ENCODE peak calls at places on chromosome 21, in ten cellular contexts. One of them, this sample, is unnamed.

GRCh38 chr21:38699048-38699447 is 106.7 kb upstream of the ETS2 start:
- DNase-seq in BE2C: no peak
- DNase-seq in hepatocyte: no peak
- DNase-seq in heart right ventricle: no peak
- DNase-seq in psoas muscle: no peak
- DNase-seq in aorta: no peak
- DNase-seq in pancreas: no peak
- DNase-seq in upper lobe of right lung: no peak
- DNase-seq in mucosa of descending colon: no peak
- DNase-seq in naive thymus-derived CD4-positive, alpha-beta T cell: no peak
- DNase-seq in this sample: no peak

GRCh38 chr21:26982767-26983166 is 15.9 kb upstream of the ADAMTS5 start:
- DNase-seq in aorta: no peak
- DNase-seq in heart right ventricle: no peak
- DNase-seq in upper lobe of right lung: no peak
- DNase-seq in mucosa of descending colon: no peak
- DNase-seq in psoas muscle: no peak
- DNase-seq in naive thymus-derived CD4-positive, alpha-beta T cell: no peak
- DNase-seq in BE2C: no peak
- DNase-seq in hepatocyte: no peak
- DNase-seq in pancreas: no peak
- DNase-seq in this sample: no peak

GRCh38 chr21:29219165-29219770 is 79.5 kb upstream of the BACH1 start:
- DNase-seq in naive thymus-derived CD4-positive, alpha-beta T cell: no peak
- DNase-seq in aorta: no peak
- DNase-seq in psoas muscle: no peak
- DNase-seq in pancreas: no peak
- DNase-seq in mucosa of descending colon: no peak
- DNase-seq in upper lobe of right lung: no peak
- DNase-seq in hepatocyte: no peak
- DNase-seq in heart right ventricle: no peak
- DNase-seq in BE2C: no peak
- DNase-seq in this sample: no peak

GRCh38 chr21:43667191-43667904 is 8.0 kb downstream of the RRP1B start:
- DNase-seq in mucosa of descending colon: no peak
- DNase-seq in BE2C: no peak
- DNase-seq in naive thymus-derived CD4-positive, alpha-beta T cell: no peak
- DNase-seq in upper lobe of right lung: no peak
- DNase-seq in heart right ventricle: no peak
- DNase-seq in pancreas: no peak
- DNase-seq in aorta: no peak
- DNase-seq in hepatocyte: no peak
- DNase-seq in psoas muscle: no peak
- DNase-seq in this sample: no peak

GRCh38 chr21:38054334-38054733 is 138.1 kb upstream of the KCNJ6 start:
- DNase-seq in aorta: no peak
- DNase-seq in heart right ventricle: no peak
- DNase-seq in mucosa of descending colon: no peak
- DNase-seq in upper lobe of right lung: no peak
- DNase-seq in hepatocyte: no peak
- DNase-seq in naive thymus-derived CD4-positive, alpha-beta T cell: no peak
- DNase-seq in psoas muscle: no peak
- DNase-seq in BE2C: no peak
- DNase-seq in pancreas: no peak
- DNase-seq in this sample: no peak

GRCh38 chr21:8997011-8997440 is 1524.4 kb upstream of the TPTE start:
- DNase-seq in heart right ventricle: no peak
- DNase-seq in hepatocyte: no peak
- DNase-seq in BE2C: no peak
- DNase-seq in upper lobe of right lung: no peak
- DNase-seq in aorta: no peak
- DNase-seq in naive thymus-derived CD4-positive, alpha-beta T cell: no peak
- DNase-seq in pancreas: no peak
- DNase-seq in psoas muscle: no peak
- DNase-seq in mucosa of descending colon: no peak
- DNase-seq in this sample: no peak

GRCh38 chr21:15005391-15005790 is 59.4 kb downstream of the NRIP1 start:
- DNase-seq in BE2C: no peak
- DNase-seq in mucosa of descending colon: peak; percentile 22
- DNase-seq in pancreas: no peak
- DNase-seq in aorta: no peak
- DNase-seq in naive thymus-derived CD4-positive, alpha-beta T cell: peak; percentile 51
- DNase-seq in upper lobe of right lung: no peak
- DNase-seq in psoas muscle: no peak
- DNase-seq in heart right ventricle: no peak
- DNase-seq in hepatocyte: no peak
- DNase-seq in this sample: peak; percentile 39

GRCh38 chr21:38938343-38938742 is 132.6 kb downstream of the ETS2 start:
- DNase-seq in heart right ventricle: no peak
- DNase-seq in naive thymus-derived CD4-positive, alpha-beta T cell: peak; percentile 5
- DNase-seq in aorta: no peak
- DNase-seq in hepatocyte: no peak
- DNase-seq in upper lobe of right lung: no peak
- DNase-seq in pancreas: no peak
- DNase-seq in BE2C: peak; percentile 31
- DNase-seq in psoas muscle: no peak
- DNase-seq in mucosa of descending colon: no peak
- DNase-seq in this sample: peak; percentile 14

GRCh38 chr21:42105916-42106315 is 34.8 kb downstream of the UMODL1 start:
- DNase-seq in mucosa of descending colon: no peak
- DNase-seq in upper lobe of right lung: no peak
- DNase-seq in aorta: no peak
- DNase-seq in pancreas: no peak
- DNase-seq in BE2C: no peak
- DNase-seq in psoas muscle: no peak
- DNase-seq in hepatocyte: no peak
- DNase-seq in heart right ventricle: no peak
- DNase-seq in naive thymus-derived CD4-positive, alpha-beta T cell: no peak
- DNase-seq in this sample: no peak

GRCh38 chr21:41901099-41901498 is 22.0 kb upstream of the PRDM15 start:
- DNase-seq in mucosa of descending colon: no peak
- DNase-seq in hepatocyte: no peak
- DNase-seq in upper lobe of right lung: no peak
- DNase-seq in BE2C: no peak
- DNase-seq in pancreas: no peak
- DNase-seq in heart right ventricle: no peak
- DNase-seq in aorta: no peak
- DNase-seq in psoas muscle: no peak
- DNase-seq in naive thymus-derived CD4-positive, alpha-beta T cell: no peak
- DNase-seq in this sample: peak; percentile 56

GRCh38 chr21:29179503-29179902 is 49.1 kb downstream of the MAP3K7CL start:
- DNase-seq in mucosa of descending colon: no peak
- DNase-seq in hepatocyte: no peak
- DNase-seq in pancreas: no peak
- DNase-seq in psoas muscle: no peak
- DNase-seq in aorta: no peak
- DNase-seq in heart right ventricle: no peak
- DNase-seq in upper lobe of right lung: no peak
- DNase-seq in naive thymus-derived CD4-positive, alpha-beta T cell: no peak
- DNase-seq in BE2C: no peak
- DNase-seq in this sample: no peak

DNA sequence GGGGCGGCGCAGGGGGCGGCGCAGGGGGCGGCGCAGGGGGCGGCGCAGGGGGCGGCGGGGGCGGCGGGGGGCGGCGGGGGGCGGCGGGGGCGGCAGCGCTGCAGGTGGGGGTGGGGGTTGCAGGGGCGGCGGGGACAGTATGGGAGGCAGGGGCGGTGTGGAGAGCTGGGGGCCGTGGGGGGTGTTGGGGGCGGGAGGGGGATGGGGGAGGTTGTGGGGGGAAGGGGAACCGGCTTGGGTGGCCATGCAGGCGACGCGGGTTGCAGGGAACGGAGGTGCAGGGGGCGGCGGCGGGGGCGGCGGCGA is 13.0 kb upstream of the SLC19A1 start:
- DNase-seq in mucosa of descending colon: no peak
- DNase-seq in hepatocyte: no peak
- DNase-seq in naive thymus-derived CD4-positive, alpha-beta T cell: no peak
- DNase-seq in pancreas: no peak
- DNase-seq in aorta: no peak
- DNase-seq in upper lobe of right lung: no peak
- DNase-seq in heart right ventricle: no peak
- DNase-seq in BE2C: no peak
- DNase-seq in psoas muscle: no peak
- DNase-seq in this sample: no peak
- H3K4me3 ChIP-seq in mucosa of descending colon: no peak overlapping the region
- H3K4me3 ChIP-seq in hepatocyte: no peak overlapping the region
- H3K4me3 ChIP-seq in naive thymus-derived CD4-positive, alpha-beta T cell: no peak overlapping the region
- H3K4me3 ChIP-seq in pancreas: peak overlapping the region; percentile 26
- H3K4me3 ChIP-seq in aorta: peak overlapping the region; percentile 14
- H3K4me3 ChIP-seq in upper lobe of right lung: peak overlapping the region; percentile 49
- H3K4me3 ChIP-seq in heart right ventricle: peak overlapping the region; percentile 54
- H3K4me3 ChIP-seq in BE2C: no peak overlapping the region
- H3K4me3 ChIP-seq in psoas muscle: peak overlapping the region; percentile 67
- H3K4me3 ChIP-seq in this sample: no peak overlapping the region

GRCh38 chr21:44969965-44970755 is 30.3 kb downstream of the SLX9 start:
- DNase-seq in BE2C: no peak
- DNase-seq in heart right ventricle: no peak
- DNase-seq in pancreas: peak; percentile 50
- DNase-seq in mucosa of descending colon: no peak
- DNase-seq in psoas muscle: no peak
- DNase-seq in hepatocyte: no peak
- DNase-seq in naive thymus-derived CD4-positive, alpha-beta T cell: no peak
- DNase-seq in aorta: no peak
- DNase-seq in upper lobe of right lung: no peak
- DNase-seq in this sample: peak; percentile 66
- H3K36me3 ChIP-seq in BE2C: peaks cover 71% of the 10 kb centered on the region
- H3K36me3 ChIP-seq in heart right ventricle: no peaks in the 10 kb centered on the region
- H3K36me3 ChIP-seq in pancreas: no peaks in the 10 kb centered on the region
- H3K36me3 ChIP-seq in mucosa of descending colon: no peaks in the 10 kb centered on the region
- H3K36me3 ChIP-seq in psoas muscle: peaks cover 29% of the 10 kb centered on the region
- H3K36me3 ChIP-seq in hepatocyte: no peaks in the 10 kb centered on the region
- H3K36me3 ChIP-seq in naive thymus-derived CD4-positive, alpha-beta T cell: no peaks in the 10 kb centered on the region
- H3K36me3 ChIP-seq in aorta: no peaks in the 10 kb centered on the region
- H3K36me3 ChIP-seq in upper lobe of right lung: no peaks in the 10 kb centered on the region
- H3K36me3 ChIP-seq in this sample: no peaks in the 10 kb centered on the region

DNA sequence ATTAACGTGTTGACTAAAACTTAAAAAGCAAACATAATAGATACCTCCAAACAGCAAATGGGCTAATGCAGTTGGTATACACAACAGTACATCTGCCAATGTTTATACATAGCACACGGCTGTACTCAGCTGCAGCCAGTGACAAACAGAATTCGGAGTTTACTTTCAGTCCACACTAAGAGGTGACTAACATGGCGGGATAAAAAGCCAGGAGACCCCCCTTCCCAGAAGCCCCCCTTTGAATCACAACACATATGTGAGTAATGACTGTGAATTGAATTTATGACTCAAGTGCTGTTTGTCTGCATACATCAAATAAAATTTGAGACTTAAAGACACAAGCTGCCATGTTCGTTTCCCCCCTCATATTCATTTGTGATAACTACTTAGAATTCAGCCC is 113.2 kb downstream of the RUNX1 start:
- DNase-seq in psoas muscle: no peak
- DNase-seq in upper lobe of right lung: no peak
- DNase-seq in heart right ventricle: no peak
- DNase-seq in BE2C: no peak
- DNase-seq in naive thymus-derived CD4-positive, alpha-beta T cell: no peak
- DNase-seq in hepatocyte: no peak
- DNase-seq in mucosa of descending colon: no peak
- DNase-seq in pancreas: no peak
- DNase-seq in aorta: no peak
- DNase-seq in this sample: no peak
- H3K4me3 ChIP-seq in psoas muscle: no peak overlapping the region
- H3K4me3 ChIP-seq in upper lobe of right lung: no peak overlapping the region
- H3K4me3 ChIP-seq in heart right ventricle: no peak overlapping the region
- H3K4me3 ChIP-seq in BE2C: no peak overlapping the region
- H3K4me3 ChIP-seq in naive thymus-derived CD4-positive, alpha-beta T cell: peak overlapping the region; percentile 6
- H3K4me3 ChIP-seq in hepatocyte: no peak overlapping the region
- H3K4me3 ChIP-seq in mucosa of descending colon: no peak overlapping the region
- H3K4me3 ChIP-seq in pancreas: no peak overlapping the region
- H3K4me3 ChIP-seq in aorta: no peak overlapping the region
- H3K4me3 ChIP-seq in this sample: peak overlapping the region; percentile 84

GRCh38 chr21:32147041-32147440 is 131.8 kb downstream of the MIS18A start:
- DNase-seq in mucosa of descending colon: no peak
- DNase-seq in aorta: no peak
- DNase-seq in heart right ventricle: no peak
- DNase-seq in hepatocyte: no peak
- DNase-seq in naive thymus-derived CD4-positive, alpha-beta T cell: no peak
- DNase-seq in BE2C: no peak
- DNase-seq in pancreas: no peak
- DNase-seq in upper lobe of right lung: no peak
- DNase-seq in psoas muscle: no peak
- DNase-seq in this sample: no peak

GRCh38 chr21:32138658-32139057 is 140.2 kb downstream of the MIS18A start:
- DNase-seq in pancreas: no peak
- DNase-seq in mucosa of descending colon: no peak
- DNase-seq in naive thymus-derived CD4-positive, alpha-beta T cell: no peak
- DNase-seq in BE2C: no peak
- DNase-seq in psoas muscle: no peak
- DNase-seq in hepatocyte: no peak
- DNase-seq in aorta: no peak
- DNase-seq in heart right ventricle: no peak
- DNase-seq in upper lobe of right lung: no peak
- DNase-seq in this sample: no peak

GRCh38 chr21:32141009-32141357 is 137.9 kb downstream of the MIS18A start:
- DNase-seq in hepatocyte: no peak
- DNase-seq in psoas muscle: no peak
- DNase-seq in aorta: no peak
- DNase-seq in heart right ventricle: no peak
- DNase-seq in BE2C: no peak
- DNase-seq in pancreas: no peak
- DNase-seq in naive thymus-derived CD4-positive, alpha-beta T cell: no peak
- DNase-seq in mucosa of descending colon: no peak
- DNase-seq in upper lobe of right lung: no peak
- DNase-seq in this sample: no peak

GRCh38 chr21:32140212-32141008 is 138.4 kb downstream of the MIS18A start:
- DNase-seq in aorta: no peak
- DNase-seq in psoas muscle: no peak
- DNase-seq in BE2C: peak; percentile 26
- DNase-seq in naive thymus-derived CD4-positive, alpha-beta T cell: no peak
- DNase-seq in pancreas: no peak
- DNase-seq in hepatocyte: no peak
- DNase-seq in mucosa of descending colon: no peak
- DNase-seq in heart right ventricle: no peak
- DNase-seq in upper lobe of right lung: no peak
- DNase-seq in this sample: no peak

DNA sequence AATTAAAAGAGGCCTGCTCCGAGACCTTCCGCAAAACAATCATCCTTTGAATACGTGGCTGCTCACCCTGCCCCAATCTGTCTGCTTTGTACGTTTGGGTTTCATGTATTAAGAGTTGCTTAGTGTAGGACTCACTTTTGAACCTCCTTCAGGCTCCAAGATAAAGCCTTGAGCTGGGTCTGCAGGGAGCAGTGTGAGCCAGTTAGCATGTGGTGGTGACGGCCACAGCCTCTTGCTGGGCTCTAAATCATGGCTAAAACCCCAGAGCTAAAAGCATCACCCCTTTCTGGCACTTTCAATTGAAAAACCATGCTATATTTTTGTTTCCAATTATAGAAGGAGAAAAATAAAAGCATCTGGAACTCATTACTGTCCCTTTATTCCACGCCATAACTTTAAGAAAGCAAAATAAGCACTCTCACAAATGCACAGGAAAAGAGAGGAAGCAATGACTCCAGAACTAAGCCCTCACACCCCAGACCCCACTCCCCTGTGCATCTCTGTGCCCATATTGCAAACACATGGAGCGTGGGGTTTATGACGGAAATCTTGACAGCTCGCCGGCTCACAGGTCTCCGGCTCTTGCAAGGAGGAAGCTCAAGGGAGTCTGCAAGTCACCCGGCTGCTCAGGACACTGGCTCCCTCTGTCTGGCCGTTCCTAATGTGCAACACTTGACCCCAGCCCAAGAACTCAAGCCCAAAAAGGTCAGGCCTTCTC is 135.5 kb downstream of the MIS18A start:
- DNase-seq in mucosa of descending colon: no peak
- DNase-seq in upper lobe of right lung: no peak
- DNase-seq in hepatocyte: peak; percentile 56
- DNase-seq in heart right ventricle: peak; percentile 29
- DNase-seq in pancreas: no peak
- DNase-seq in psoas muscle: peak; percentile 36
- DNase-seq in aorta: no peak
- DNase-seq in naive thymus-derived CD4-positive, alpha-beta T cell: no peak
- DNase-seq in BE2C: no peak
- DNase-seq in this sample: no peak
- H3K36me3 ChIP-seq in mucosa of descending colon: no peaks in the 10 kb centered on the region
- H3K36me3 ChIP-seq in upper lobe of right lung: no peaks in the 10 kb centered on the region
- H3K36me3 ChIP-seq in hepatocyte: no peaks in the 10 kb centered on the region
- H3K36me3 ChIP-seq in heart right ventricle: no peaks in the 10 kb centered on the region
- H3K36me3 ChIP-seq in pancreas: no peaks in the 10 kb centered on the region
- H3K36me3 ChIP-seq in psoas muscle: no peaks in the 10 kb centered on the region
- H3K36me3 ChIP-seq in aorta: no peaks in the 10 kb centered on the region
- H3K36me3 ChIP-seq in naive thymus-derived CD4-positive, alpha-beta T cell: no peaks in the 10 kb centered on the region
- H3K36me3 ChIP-seq in BE2C: no peaks in the 10 kb centered on the region
- H3K36me3 ChIP-seq in this sample: no peaks in the 10 kb centered on the region

This sample was measured in CD4-positive, CD25-positive, alpha-beta regulatory T cell.